ENCODE peak calls at places on chromosomes 5 and 9, in eight cellular contexts. V, Y, T, P, M, X, Q and I are unnamed samples.

GRCh38 chr9:81031422-81032029 is 657.8 kb downstream of the TLE1 start:
- DNase-seq in V (no peak), Y (no peak), T (no peak), P (no peak), M (no peak), X (no peak), Q (no peak), I (no peak)

GRCh38 chr9:110919609-110920008 is 118.7 kb downstream of the LPAR1 start:
- DNase-seq in V (no peak), Y (no peak), T (no peak), P (peak), M (no peak), X (no peak), Q (peak), I (no peak)

GRCh38 chr5:148387325-148387724 is 3.6 kb downstream of the FBXO38 start:
- DNase-seq in V (no peak), Y (no peak), T (no peak), P (no peak), M (no peak), X (no peak), Q (peak), I (no peak)

GRCh38 chr9:76887951-76888350 is 18.0 kb downstream of the PRUNE2 start:
- DNase-seq in V (no peak), Y (no peak), T (no peak), P (no peak), M (no peak), X (no peak), Q (no peak), I (no peak)

GRCh38 chr9:123493627-123494026 is 137.6 kb downstream of the CRB2 start:
- DNase-seq in V (no peak), Y (no peak), T (no peak), P (no peak), M (no peak), X (no peak), Q (no peak), I (no peak)

GRCh38 chr5:58717303-58718012 is 134.6 kb downstream of the RAB3C start:
- DNase-seq in V (no peak), Y (no peak), T (no peak), P (no peak), M (no peak), X (no peak), Q (no peak), I (no peak)

GRCh38 chr5:58447231-58447630 is 12.7 kb downstream of the PLK2 start:
- DNase-seq in V (no peak), Y (no peak), T (no peak), P (peak), M (no peak), X (no peak), Q (no peak), I (no peak)

GRCh38 chr9:89476546-89476945 is 21.4 kb downstream of the SEMA4D start:
- DNase-seq in V (no peak), Y (no peak), T (no peak), P (no peak), M (no peak), X (no peak), Q (no peak), I (no peak)

GRCh38 chr5:78235289-78235688 is 59.2 kb downstream of the AP3B1 start:
- DNase-seq in V (no peak), Y (no peak), T (no peak), P (peak), M (no peak), X (no peak), Q (no peak), I (no peak)

GRCh38 chr9:17134843-17135577 is at the start of gene CNTLN:
- DNase-seq in V (peak), Y (peak), T (peak), P (peak), M (peak), X (peak), Q (peak), I (peak)

GRCh38 chr5:88140396-88140862 is 128.2 kb downstream of the TMEM161B start:
- DNase-seq in V (no peak), Y (peak), T (no peak), P (peak), M (peak), X (no peak), Q (no peak), I (no peak)

GRCh38 chr9:69946800-69947437 is 96.7 kb upstream of the MAMDC2 start:
- DNase-seq in V (no peak), Y (no peak), T (no peak), P (peak), M (no peak), X (no peak), Q (peak), I (no peak)

GRCh38 chr5:15004506-15004905 is 132.9 kb upstream of the ANKH start:
- DNase-seq in V (no peak), Y (no peak), T (no peak), P (no peak), M (no peak), X (no peak), Q (no peak), I (no peak)

GRCh38 chr9:19471737-19472648 is 63.2 kb downstream of the ACER2 start:
- DNase-seq in V (no peak), Y (peak), T (peak), P (peak), M (peak), X (peak), Q (no peak), I (peak)

GRCh38 chr5:56733580-56733979 is 81.8 kb upstream of the MAP3K1 start:
- DNase-seq in V (no peak), Y (no peak), T (no peak), P (no peak), M (no peak), X (no peak), Q (no peak), I (no peak)

GRCh38 chr5:13003457-13003856 is 941.0 kb downstream of the DNAH5 start:
- DNase-seq in V (no peak), Y (no peak), T (no peak), P (no peak), M (no peak), X (no peak), Q (no peak), I (no peak)

GRCh38 chr5:172642511-172642910 is 1.4 kb downstream of the NEURL1B start:
- DNase-seq in V (no peak), Y (no peak), T (no peak), P (no peak), M (no peak), X (no peak), Q (no peak), I (no peak)

GRCh38 chr5:111507276-111507675 is 5.1 kb downstream of the STARD4 start:
- DNase-seq in V (no peak), Y (no peak), T (no peak), P (no peak), M (no peak), X (no peak), Q (no peak), I (no peak)

GRCh38 chr5:16461026-16461425 is 4.6 kb downstream of the ZNF622 start:
- DNase-seq in V (no peak), Y (no peak), T (no peak), P (no peak), M (no peak), X (no peak), Q (no peak), I (no peak)

GRCh38 chr5:169637856-169638190 is 748 bp downstream of the DOCK2 start:
- DNase-seq in V (peak), Y (no peak), T (peak), P (no peak), M (no peak), X (no peak), Q (no peak), I (peak)

GRCh38 chr5:171357843-171358242 is 29.8 kb upstream of the NPM1 start:
- DNase-seq in V (no peak), Y (no peak), T (no peak), P (no peak), M (no peak), X (no peak), Q (no peak), I (no peak)

GRCh38 chr5:91016954-91017690 is 366.0 kb downstream of the ARRDC3 start:
- DNase-seq in V (no peak), Y (no peak), T (no peak), P (peak), M (no peak), X (no peak), Q (no peak), I (no peak)

GRCh38 chr9:81526587-81526986 is 162.8 kb downstream of the TLE1 start:
- DNase-seq in V (no peak), Y (no peak), T (no peak), P (peak), M (no peak), X (no peak), Q (peak), I (no peak)

GRCh38 chr5:115366223-115366622 is 69.8 kb upstream of the CCDC112 start:
- DNase-seq in V (no peak), Y (no peak), T (no peak), P (peak), M (peak), X (no peak), Q (peak), I (no peak)

GRCh38 chr5:93008502-93009167 is 572.4 kb downstream of the NR2F1-AS1 start:
- DNase-seq in V (no peak), Y (no peak), T (no peak), P (peak), M (no peak), X (no peak), Q (no peak), I (no peak)

GRCh38 chr9:37486616-37487544 is 1.1 kb downstream of the POLR1E start:
- DNase-seq in V (no peak), Y (peak), T (peak), P (peak), M (peak), X (peak), Q (peak), I (no peak)

GRCh38 chr5:78549043-78549442 is 99.5 kb downstream of the LHFPL2 start:
- DNase-seq in V (no peak), Y (no peak), T (no peak), P (peak), M (peak), X (no peak), Q (no peak), I (no peak)

GRCh38 chr5:163893301-163893700 is 387.9 kb downstream of the MAT2B start:
- DNase-seq in V (no peak), Y (no peak), T (no peak), P (peak), M (no peak), X (no peak), Q (no peak), I (no peak)

GRCh38 chr9:137666950-137667670 is 48.3 kb downstream of the EHMT1 start:
- DNase-seq in V (no peak), Y (no peak), T (no peak), P (no peak), M (peak), X (no peak), Q (no peak), I (no peak)

GRCh38 chr5:14364576-14365472 is 216.8 kb upstream of the OTULINL start:
- DNase-seq in V (no peak), Y (no peak), T (no peak), P (peak), M (no peak), X (no peak), Q (no peak), I (no peak)

GRCh38 chr9:124507880-124508432 is 757 bp upstream of the NR5A1 start:
- DNase-seq in V (no peak), Y (no peak), T (no peak), P (no peak), M (no peak), X (no peak), Q (no peak), I (no peak)

GRCh38 chr9:2623046-2623865 is 1.7 kb downstream of the VLDLR start:
- DNase-seq in V (peak), Y (peak), T (peak), P (peak), M (peak), X (peak), Q (no peak), I (peak)

GRCh38 chr5:37063739-37064138 is 185.4 kb downstream of the CPLANE1 start:
- DNase-seq in V (no peak), Y (no peak), T (no peak), P (no peak), M (no peak), X (no peak), Q (no peak), I (no peak)

GRCh38 chr5:83099001-83099400 is 21.7 kb downstream of the XRCC4 start:
- DNase-seq in V (no peak), Y (no peak), T (no peak), P (no peak), M (no peak), X (no peak), Q (no peak), I (no peak)

GRCh38 chr9:4097490-4097889 is 202.4 kb downstream of the GLIS3 start:
- DNase-seq in V (no peak), Y (no peak), T (no peak), P (peak), M (no peak), X (no peak), Q (peak), I (no peak)

GRCh38 chr9:4096121-4096520 is 203.7 kb downstream of the GLIS3 start:
- DNase-seq in V (no peak), Y (no peak), T (no peak), P (peak), M (no peak), X (no peak), Q (no peak), I (no peak)

GRCh38 chr9:4088680-4089079 is 211.2 kb downstream of the GLIS3 start:
- DNase-seq in V (no peak), Y (no peak), T (no peak), P (no peak), M (no peak), X (no peak), Q (no peak), I (no peak)

GRCh38 chr9:4090491-4090890 is 209.4 kb downstream of the GLIS3 start:
- DNase-seq in V (no peak), Y (no peak), T (no peak), P (no peak), M (no peak), X (no peak), Q (no peak), I (no peak)

DNA sequence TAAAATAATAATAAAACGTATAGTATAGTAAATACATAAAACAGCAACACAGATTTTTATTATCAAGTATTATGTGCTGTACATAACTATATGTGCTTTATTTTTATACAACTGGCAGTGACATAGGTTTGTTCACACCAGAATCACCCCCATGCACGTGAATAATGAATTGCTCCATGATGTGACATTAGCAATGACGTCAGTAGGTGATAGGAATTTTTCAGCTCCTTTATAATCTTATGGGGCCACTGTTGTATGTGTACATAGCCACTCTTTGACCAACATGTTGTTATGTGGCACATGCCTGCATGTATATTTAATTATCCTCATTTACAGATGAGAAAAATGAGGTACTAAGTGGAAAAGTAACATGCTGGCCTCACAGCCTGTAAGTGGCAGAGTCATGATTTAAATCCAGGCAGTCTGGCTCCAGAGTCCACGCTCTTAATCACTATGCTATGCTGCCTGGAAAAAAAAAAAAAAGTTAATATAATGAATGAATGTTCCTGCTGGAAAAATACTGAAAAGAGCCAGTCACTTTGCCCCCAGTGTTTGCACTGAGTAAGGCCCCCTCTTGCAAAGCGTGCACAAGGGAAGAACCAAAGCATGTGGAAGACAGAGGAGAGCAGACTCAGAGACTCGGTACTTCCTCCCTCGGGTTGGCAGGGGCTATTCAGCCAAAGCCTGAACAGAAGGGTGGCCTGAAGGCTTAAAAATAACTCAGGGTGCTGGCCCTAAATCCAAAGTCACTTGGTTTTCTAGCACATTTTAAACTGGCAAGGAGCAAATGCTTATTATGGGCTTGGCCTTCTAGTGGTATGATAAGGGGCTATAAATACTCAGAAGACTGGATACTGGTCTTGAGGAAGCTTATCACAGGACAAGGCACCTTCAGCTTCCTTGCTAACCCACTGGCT is 206.8 kb downstream of the GLIS3 start:
- DNase-seq in V (no peak), Y (no peak), T (no peak), P (peak), M (no peak), X (no peak), Q (no peak), I (no peak)
- TF ChIP-seq CTCF in V (no peak), Y (no peak), T (no peak), P (no peak), M (no peak), X (peak), Q (no peak), I (no peak)

GRCh38 chr9:34809504-34810186 is 99.7 kb upstream of the CCL21 start:
- DNase-seq in V (no peak), Y (no peak), T (no peak), P (peak), M (no peak), X (no peak), Q (no peak), I (no peak)
- TF ChIP-seq CTCF in V (no peak), Y (no peak), T (peak), P (peak), M (no peak), X (no peak), Q (no peak), I (no peak)

GRCh38 chr9:127953768-127954505 is 16.3 kb upstream of the DPM2 start:
- DNase-seq in V (no peak), Y (no peak), T (no peak), P (no peak), M (no peak), X (no peak), Q (no peak), I (no peak)

GRCh38 chr9:127958728-127959127 is 21.1 kb upstream of the DPM2 start:
- DNase-seq in V (no peak), Y (no peak), T (no peak), P (no peak), M (no peak), X (no peak), Q (no peak), I (no peak)

GRCh38 chr9:127959841-127960409 is 20.9 kb downstream of the EEIG1 start:
- DNase-seq in V (no peak), Y (no peak), T (no peak), P (no peak), M (no peak), X (no peak), Q (no peak), I (no peak)

GRCh38 chr9:127954831-127955293 is 17.2 kb upstream of the DPM2 start:
- DNase-seq in V (no peak), Y (no peak), T (no peak), P (no peak), M (no peak), X (no peak), Q (no peak), I (no peak)

GRCh38 chr9:127955294-127956015 is 17.8 kb upstream of the DPM2 start:
- DNase-seq in V (no peak), Y (peak), T (peak), P (no peak), M (peak), X (no peak), Q (no peak), I (peak)
- TF ChIP-seq CTCF in V (no peak), Y (peak), T (peak), P (peak), M (peak), X (peak), Q (peak), I (peak)

DNA sequence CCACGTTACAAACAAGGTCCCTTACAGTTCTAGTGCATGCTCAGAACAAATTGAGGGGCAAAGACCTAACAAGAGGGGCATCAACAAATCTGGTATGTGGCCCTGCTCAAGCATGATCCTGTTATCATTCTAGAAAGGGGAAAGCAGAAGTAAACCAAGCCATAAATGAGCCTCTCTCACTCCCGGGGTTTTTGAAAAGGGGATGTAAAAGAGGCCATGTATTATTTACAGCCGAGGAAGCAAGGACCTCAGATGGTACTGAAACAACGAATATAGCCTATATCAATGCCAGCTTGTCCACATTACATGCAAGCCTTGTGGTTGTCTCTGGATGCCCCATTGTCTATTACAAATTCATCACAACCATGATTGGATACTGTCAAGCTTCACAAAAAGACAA is 211.3 kb downstream of the DCP2 start:
- DNase-seq in V (no peak), Y (no peak), T (no peak), P (no peak), M (no peak), X (no peak), Q (no peak), I (no peak)
- TF ChIP-seq CTCF in V (no peak), Y (no peak), T (no peak), P (no peak), M (no peak), X (no peak), Q (no peak), I (no peak)

GRCh38 chr9:134591082-134591571 is 50.5 kb upstream of the COL5A1 start:
- DNase-seq in V (no peak), Y (no peak), T (no peak), P (no peak), M (no peak), X (peak), Q (no peak), I (no peak)

GRCh38 chr9:134592819-134593200 is 48.8 kb upstream of the COL5A1 start:
- DNase-seq in V (no peak), Y (no peak), T (no peak), P (no peak), M (no peak), X (no peak), Q (no peak), I (no peak)

GRCh38 chr9:134591573-134591981 is 50.0 kb upstream of the COL5A1 start:
- DNase-seq in V (no peak), Y (no peak), T (no peak), P (no peak), M (peak), X (peak), Q (peak), I (no peak)

GRCh38 chr9:134593286-134593685 is 48.3 kb upstream of the COL5A1 start:
- DNase-seq in V (no peak), Y (no peak), T (no peak), P (no peak), M (no peak), X (peak), Q (no peak), I (no peak)

GRCh38 chr9:134592018-134592818 is 49.4 kb upstream of the COL5A1 start:
- DNase-seq in V (no peak), Y (no peak), T (peak), P (peak), M (peak), X (peak), Q (peak), I (no peak)
- TF ChIP-seq CTCF in V (no peak), Y (no peak), T (no peak), P (no peak), M (no peak), X (no peak), Q (no peak), I (no peak)